ENCODE peak calls at places on chromosome 19, in four cellular contexts. N is central memory CD8-positive, alpha-beta T cell; O is osteoblast; Q is T-helper 2 cell. U is an unnamed sample.

GRCh38 chr19:4740092-4740491 is 16.4 kb upstream of the DPP9 start:
- DNase-seq in Q (no peak), O (no peak), N (no peak), U (no peak)

GRCh38 chr19:16714702-16715294 is 4.8 kb upstream of the NWD1 start:
- DNase-seq in N (peak; percentile 30), Q (no peak), O (peak; percentile 67), U (peak; percentile 12)

GRCh38 chr19:29245221-29245620 is 32.3 kb upstream of the UQCRFS1 start:
- DNase-seq in Q (no peak), N (no peak), O (no peak), U (no peak)

GRCh38 chr19:8724276-8724675 is 2.8 kb downstream of the OR2Z1 start:
- DNase-seq in N (no peak), O (no peak), Q (no peak), U (no peak)

GRCh38 chr19:5949792-5950305 is 28.1 kb downstream of the RANBP3 start:
- DNase-seq in N (no peak), O (peak; percentile 35), Q (peak; percentile 15), U (peak; percentile 19)

GRCh38 chr19:6278740-6279619 is 795 bp downstream of the MLLT1 start:
- DNase-seq in O (peak; percentile 89), Q (no peak), N (no peak), U (no peak)

GRCh38 chr19:4322942-4323665 is 15.5 kb downstream of the STAP2 start:
- DNase-seq in Q (no peak), O (peak; percentile 59), N (no peak), U (no peak)

GRCh38 chr19:12770922-12771321 is 4.4 kb downstream of the HOOK2 start:
- DNase-seq in Q (no peak), N (no peak), O (peak; percentile 50), U (no peak)

GRCh38 chr19:51726049-51726448 is 2.3 kb upstream of the HAS1 start:
- DNase-seq in N (no peak), Q (no peak), O (peak; percentile 97), U (no peak)

GRCh38 chr19:31296741-31297390 is 52.4 kb downstream of the TSHZ3 start:
- DNase-seq in Q (no peak), O (no peak), N (no peak), U (no peak)

GRCh38 chr19:16206637-16207036 is 8.9 kb downstream of the AP1M1 start:
- DNase-seq in O (peak; percentile 23), Q (no peak), N (no peak), U (no peak)

GRCh38 chr19:21402303-21402985 is 5.5 kb downstream of the ZNF493 start:
- DNase-seq in Q (no peak), N (no peak), O (no peak), U (no peak)

GRCh38 chr19:45508931-45509691 is 1.8 kb downstream of the VASP start:
- DNase-seq in N (no peak), Q (no peak), O (peak; percentile 97), U (no peak)

GRCh38 chr19:8484331-8484894 is 18.0 kb downstream of the PRAM1 start:
- DNase-seq in Q (no peak), N (no peak), O (no peak), U (no peak)

GRCh38 chr19:13839938-13840750 is 36.8 kb upstream of the NANOS3 start:
- DNase-seq in O (peak; percentile 97), N (peak; percentile 58), Q (peak; percentile 61), U (no peak)

GRCh38 chr19:3589949-3590348 is 4.7 kb downstream of the GIPC3 start:
- DNase-seq in Q (no peak), O (peak; percentile 65), N (no peak), U (no peak)

GRCh38 chr19:32339988-32340874 is 5.2 kb upstream of the ZNF507 start:
- DNase-seq in O (peak; percentile 90), Q (no peak), N (no peak), U (peak; percentile 20)

GRCh38 chr19:38361633-38362075 is 12.7 kb upstream of the PSMD8 start:
- DNase-seq in Q (peak; percentile 35), O (peak; percentile 98), N (no peak), U (peak; percentile 40)